ENCODE peak calls at places on chromosomes 3 and 15, in seven cellular contexts. One of them, this sample, is unnamed.

GRCh38 chr3:183662099-183662498 is 26.7 kb downstream of the KLHL24 start:
- DNase-seq in A549: no peak
- DNase-seq in heart right ventricle: no peak
- DNase-seq in psoas muscle: no peak
- DNase-seq in foreskin fibroblast: no peak
- DNase-seq in uterus: no peak
- DNase-seq in IMR-90: no peak
- DNase-seq in this sample: no peak

GRCh38 chr15:92268900-92269299 is 124.8 kb upstream of the ST8SIA2 start:
- DNase-seq in heart right ventricle: no peak
- DNase-seq in IMR-90: no peak
- DNase-seq in foreskin fibroblast: no peak
- DNase-seq in A549: no peak
- DNase-seq in uterus: no peak
- DNase-seq in psoas muscle: no peak
- DNase-seq in this sample: no peak

GRCh38 chr15:98799991-98800390 is 151.7 kb downstream of the IGF1R start:
- DNase-seq in heart right ventricle: no peak
- DNase-seq in A549: peak
- DNase-seq in psoas muscle: no peak
- DNase-seq in foreskin fibroblast: no peak
- DNase-seq in uterus: no peak
- DNase-seq in IMR-90: no peak
- DNase-seq in this sample: no peak

GRCh38 chr3:174303911-174304541 is 555.1 kb upstream of the NAALADL2 start:
- DNase-seq in IMR-90: no peak
- DNase-seq in psoas muscle: peak
- DNase-seq in A549: no peak
- DNase-seq in heart right ventricle: no peak
- DNase-seq in foreskin fibroblast: no peak
- DNase-seq in uterus: no peak
- DNase-seq in this sample: no peak

GRCh38 chr3:188197388-188197847 is 43.5 kb downstream of the LPP start:
- DNase-seq in A549: no peak
- DNase-seq in heart right ventricle: peak
- DNase-seq in uterus: peak
- DNase-seq in foreskin fibroblast: no peak
- DNase-seq in psoas muscle: no peak
- DNase-seq in IMR-90: no peak
- DNase-seq in this sample: no peak

GRCh38 chr15:48221261-48221660 is 15.2 kb downstream of the SLC12A1 start:
- DNase-seq in psoas muscle: no peak
- DNase-seq in IMR-90: no peak
- DNase-seq in uterus: no peak
- DNase-seq in foreskin fibroblast: no peak
- DNase-seq in heart right ventricle: no peak
- DNase-seq in A549: no peak
- DNase-seq in this sample: no peak

GRCh38 chr15:93703092-93703785 is 528.1 kb upstream of the MCTP2 start:
- DNase-seq in uterus: no peak
- DNase-seq in IMR-90: no peak
- DNase-seq in foreskin fibroblast: no peak
- DNase-seq in heart right ventricle: no peak
- DNase-seq in psoas muscle: no peak
- DNase-seq in A549: no peak
- DNase-seq in this sample: no peak

GRCh38 chr3:142808103-142808917 is 80.6 kb downstream of the PCOLCE2 start:
- DNase-seq in foreskin fibroblast: peak
- DNase-seq in heart right ventricle: no peak
- DNase-seq in psoas muscle: no peak
- DNase-seq in A549: peak
- DNase-seq in IMR-90: peak
- DNase-seq in uterus: no peak
- DNase-seq in this sample: no peak

GRCh38 chr15:31202953-31203352 is 101.4 kb upstream of the TRPM1 start:
- DNase-seq in heart right ventricle: no peak
- DNase-seq in uterus: no peak
- DNase-seq in A549: no peak
- DNase-seq in IMR-90: no peak
- DNase-seq in foreskin fibroblast: no peak
- DNase-seq in psoas muscle: no peak
- DNase-seq in this sample: no peak

GRCh38 chr3:159645874-159646273 is 342.8 kb upstream of the IL12A start:
- DNase-seq in A549: no peak
- DNase-seq in heart right ventricle: no peak
- DNase-seq in psoas muscle: no peak
- DNase-seq in foreskin fibroblast: peak
- DNase-seq in IMR-90: peak
- DNase-seq in uterus: no peak
- DNase-seq in this sample: no peak

GRCh38 chr15:73984208-73984979 is 7.7 kb downstream of the STOML1 start:
- DNase-seq in psoas muscle: no peak
- DNase-seq in foreskin fibroblast: no peak
- DNase-seq in A549: no peak
- DNase-seq in heart right ventricle: no peak
- DNase-seq in uterus: no peak
- DNase-seq in IMR-90: no peak
- DNase-seq in this sample: no peak

GRCh38 chr15:57527382-57528091 is 64.2 kb upstream of the MYZAP start:
- DNase-seq in uterus: peak
- DNase-seq in IMR-90: peak
- DNase-seq in heart right ventricle: peak
- DNase-seq in foreskin fibroblast: peak
- DNase-seq in psoas muscle: no peak
- DNase-seq in A549: peak
- DNase-seq in this sample: peak

GRCh38 chr3:150253622-150254021 is 154.5 kb upstream of the TSC22D2 start:
- DNase-seq in psoas muscle: no peak
- DNase-seq in A549: no peak
- DNase-seq in uterus: no peak
- DNase-seq in IMR-90: no peak
- DNase-seq in foreskin fibroblast: no peak
- DNase-seq in heart right ventricle: peak
- DNase-seq in this sample: no peak

GRCh38 chr3:168782193-168782592 is 686.5 kb upstream of the GOLIM4 start:
- DNase-seq in foreskin fibroblast: no peak
- DNase-seq in psoas muscle: no peak
- DNase-seq in heart right ventricle: no peak
- DNase-seq in IMR-90: no peak
- DNase-seq in A549: no peak
- DNase-seq in uterus: no peak
- DNase-seq in this sample: no peak

GRCh38 chr3:25281041-25281842 is 146.8 kb upstream of the RARB start:
- DNase-seq in IMR-90: no peak
- DNase-seq in A549: no peak
- DNase-seq in psoas muscle: no peak
- DNase-seq in uterus: no peak
- DNase-seq in foreskin fibroblast: no peak
- DNase-seq in heart right ventricle: no peak
- DNase-seq in this sample: no peak

GRCh38 chr3:42730294-42730693 is 27.7 kb upstream of the HHATL start:
- DNase-seq in IMR-90: no peak
- DNase-seq in foreskin fibroblast: no peak
- DNase-seq in psoas muscle: peak
- DNase-seq in uterus: no peak
- DNase-seq in heart right ventricle: no peak
- DNase-seq in A549: no peak
- DNase-seq in this sample: no peak

GRCh38 chr15:65389226-65389625 is 11.4 kb upstream of the IGDCC3 start:
- DNase-seq in heart right ventricle: no peak
- DNase-seq in uterus: no peak
- DNase-seq in IMR-90: no peak
- DNase-seq in A549: no peak
- DNase-seq in psoas muscle: no peak
- DNase-seq in foreskin fibroblast: no peak
- DNase-seq in this sample: no peak

GRCh38 chr3:107545680-107546120 is 22.9 kb downstream of the BBX start:
- DNase-seq in foreskin fibroblast: no peak
- DNase-seq in psoas muscle: no peak
- DNase-seq in A549: no peak
- DNase-seq in IMR-90: peak
- DNase-seq in uterus: no peak
- DNase-seq in heart right ventricle: no peak
- DNase-seq in this sample: no peak

GRCh38 chr3:76369170-76369569 is 583.8 kb upstream of the ZNF717 start:
- DNase-seq in IMR-90: peak
- DNase-seq in psoas muscle: no peak
- DNase-seq in heart right ventricle: no peak
- DNase-seq in uterus: no peak
- DNase-seq in foreskin fibroblast: no peak
- DNase-seq in A549: no peak
- DNase-seq in this sample: no peak

GRCh38 chr3:155872904-155873646 is 2.6 kb downstream of the GMPS start:
- DNase-seq in heart right ventricle: no peak
- DNase-seq in uterus: no peak
- DNase-seq in IMR-90: no peak
- DNase-seq in foreskin fibroblast: no peak
- DNase-seq in psoas muscle: no peak
- DNase-seq in A549: no peak
- DNase-seq in this sample: no peak

GRCh38 chr15:91522609-91523332 is 330.7 kb upstream of the SLCO3A1 start:
- DNase-seq in IMR-90: peak
- DNase-seq in A549: peak
- DNase-seq in heart right ventricle: peak
- DNase-seq in foreskin fibroblast: peak
- DNase-seq in uterus: no peak
- DNase-seq in psoas muscle: no peak
- DNase-seq in this sample: no peak

GRCh38 chr15:58731756-58732535 is 17.6 kb downstream of the ADAM10 start:
- DNase-seq in A549: peak
- DNase-seq in IMR-90: peak
- DNase-seq in uterus: no peak
- DNase-seq in heart right ventricle: no peak
- DNase-seq in foreskin fibroblast: peak
- DNase-seq in psoas muscle: no peak
- DNase-seq in this sample: no peak

GRCh38 chr15:63373330-63373729 is 8.3 kb downstream of the CA12 start:
- DNase-seq in psoas muscle: no peak
- DNase-seq in uterus: no peak
- DNase-seq in A549: no peak
- DNase-seq in IMR-90: no peak
- DNase-seq in foreskin fibroblast: no peak
- DNase-seq in heart right ventricle: no peak
- DNase-seq in this sample: no peak

GRCh38 chr3:46561511-46561910 is 4.6 kb downstream of the LRRC2 start:
- DNase-seq in heart right ventricle: peak
- DNase-seq in foreskin fibroblast: no peak
- DNase-seq in A549: no peak
- DNase-seq in psoas muscle: no peak
- DNase-seq in uterus: no peak
- DNase-seq in IMR-90: no peak
- DNase-seq in this sample: no peak

DNA sequence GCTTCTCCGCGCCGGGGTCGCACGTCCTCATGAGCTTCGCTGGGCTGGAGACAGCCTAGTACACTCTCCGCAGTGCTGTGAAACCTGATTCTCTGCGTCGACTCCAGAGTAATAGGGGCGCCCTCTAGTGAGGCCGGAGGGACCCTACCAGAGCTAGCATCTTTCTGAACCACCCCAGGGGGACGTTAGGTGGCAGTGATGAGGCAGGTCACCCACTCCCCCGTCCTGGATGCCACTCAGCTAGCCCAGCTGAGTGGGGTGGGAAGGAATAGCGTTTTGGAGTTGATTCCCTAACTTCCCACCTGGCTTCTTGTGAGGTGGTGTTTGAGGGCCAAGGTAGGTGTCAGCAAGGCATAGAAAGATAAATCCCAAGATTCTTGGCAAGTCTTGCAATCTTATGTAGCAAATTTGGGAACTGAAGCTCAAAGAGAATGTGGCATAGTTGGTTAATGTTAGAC is 4.0 kb downstream of the DUOXA2 start:
- DNase-seq in psoas muscle: peak
- DNase-seq in IMR-90: peak
- DNase-seq in heart right ventricle: peak
- DNase-seq in uterus: peak
- DNase-seq in foreskin fibroblast: peak
- DNase-seq in A549: peak
- DNase-seq in this sample: peak
- H3K4me3 ChIP-seq in psoas muscle: peak
- H3K4me3 ChIP-seq in IMR-90: no peak
- H3K4me3 ChIP-seq in heart right ventricle: peak
- H3K4me3 ChIP-seq in uterus: no peak
- H3K4me3 ChIP-seq in foreskin fibroblast: no peak
- H3K4me3 ChIP-seq in A549: no peak
- H3K4me3 ChIP-seq in this sample: no peak

GRCh38 chr3:197508051-197508451 is 47.7 kb downstream of the BDH1 start:
- DNase-seq in A549: no peak
- DNase-seq in uterus: no peak
- DNase-seq in heart right ventricle: no peak
- DNase-seq in psoas muscle: no peak
- DNase-seq in foreskin fibroblast: no peak
- DNase-seq in IMR-90: no peak
- DNase-seq in this sample: no peak

GRCh38 chr3:197507541-197507940 is 48.2 kb downstream of the BDH1 start:
- DNase-seq in A549: no peak
- DNase-seq in foreskin fibroblast: no peak
- DNase-seq in IMR-90: no peak
- DNase-seq in uterus: no peak
- DNase-seq in psoas muscle: no peak
- DNase-seq in heart right ventricle: no peak
- DNase-seq in this sample: no peak

GRCh38 chr3:197508511-197508910 is 47.3 kb downstream of the BDH1 start:
- DNase-seq in A549: no peak
- DNase-seq in psoas muscle: no peak
- DNase-seq in foreskin fibroblast: no peak
- DNase-seq in IMR-90: no peak
- DNase-seq in uterus: no peak
- DNase-seq in heart right ventricle: no peak
- DNase-seq in this sample: no peak

GRCh38 chr3:197510642-197511018 is 45.1 kb downstream of the BDH1 start:
- DNase-seq in IMR-90: no peak
- DNase-seq in uterus: no peak
- DNase-seq in heart right ventricle: no peak
- DNase-seq in A549: no peak
- DNase-seq in psoas muscle: no peak
- DNase-seq in foreskin fibroblast: no peak
- DNase-seq in this sample: no peak

GRCh38 chr3:197508924-197509775 is 46.6 kb downstream of the BDH1 start:
- DNase-seq in psoas muscle: no peak
- DNase-seq in uterus: no peak
- DNase-seq in IMR-90: no peak
- DNase-seq in foreskin fibroblast: no peak
- DNase-seq in heart right ventricle: no peak
- DNase-seq in A549: no peak
- DNase-seq in this sample: no peak
- H3K4me3 ChIP-seq in psoas muscle: peak
- H3K4me3 ChIP-seq in uterus: peak
- H3K4me3 ChIP-seq in IMR-90: no peak
- H3K4me3 ChIP-seq in foreskin fibroblast: peak
- H3K4me3 ChIP-seq in heart right ventricle: peak
- H3K4me3 ChIP-seq in A549: no peak
- H3K4me3 ChIP-seq in this sample: no peak

GRCh38 chr3:133733226-133733625 is 13.0 kb upstream of the TF start:
- DNase-seq in psoas muscle: no peak
- DNase-seq in heart right ventricle: no peak
- DNase-seq in IMR-90: no peak
- DNase-seq in A549: no peak
- DNase-seq in foreskin fibroblast: no peak
- DNase-seq in uterus: no peak
- DNase-seq in this sample: no peak
- H3K4me3 ChIP-seq in psoas muscle: no peak
- H3K4me3 ChIP-seq in heart right ventricle: no peak
- H3K4me3 ChIP-seq in IMR-90: no peak
- H3K4me3 ChIP-seq in A549: no peak
- H3K4me3 ChIP-seq in foreskin fibroblast: no peak
- H3K4me3 ChIP-seq in uterus: no peak
- H3K4me3 ChIP-seq in this sample: no peak

GRCh38 chr3:87805670-87806069 is 253.1 kb downstream of the CGGBP1 start:
- DNase-seq in heart right ventricle: no peak
- DNase-seq in psoas muscle: no peak
- DNase-seq in foreskin fibroblast: no peak
- DNase-seq in A549: no peak
- DNase-seq in uterus: no peak
- DNase-seq in IMR-90: no peak
- DNase-seq in this sample: no peak
- H3K4me3 ChIP-seq in heart right ventricle: no peak
- H3K4me3 ChIP-seq in psoas muscle: no peak
- H3K4me3 ChIP-seq in foreskin fibroblast: no peak
- H3K4me3 ChIP-seq in A549: no peak
- H3K4me3 ChIP-seq in uterus: no peak
- H3K4me3 ChIP-seq in IMR-90: no peak
- H3K4me3 ChIP-seq in this sample: no peak

This sample was measured in right cardiac atrium.